ENCODE peak calls at places on chromosomes 5 and 9, in six cellular contexts. S, P, M, T, K and J are unnamed samples.

GRCh38 chr9:108469654-108470053 is 386.1 kb downstream of the ACTL7B start:
- DNase-seq in S (no peak), P (peak; percentile 63), M (no peak), T (peak; percentile 73), K (no peak), J (peak; percentile 78)

GRCh38 chr9:79357620-79358019 is 214.1 kb upstream of the TLE4 start:
- DNase-seq in S (no peak), P (no peak), M (no peak), T (no peak), K (no peak), J (no peak)

GRCh38 chr5:14809369-14810144 is 62.0 kb downstream of the ANKH start:
- DNase-seq in S (peak; percentile 70), P (peak; percentile 91), M (peak; percentile 46), T (peak; percentile 82), K (no peak), J (peak; percentile 92)

GRCh38 chr5:59348189-59348588 is 545.3 kb downstream of the PDE4D start:
- DNase-seq in S (no peak), P (peak; percentile 2), M (no peak), T (no peak), K (no peak), J (no peak)

GRCh38 chr5:158513490-158514301 is 586.0 kb downstream of the EBF1 start:
- DNase-seq in S (peak; percentile 20), P (no peak), M (no peak), T (peak; percentile 81), K (no peak), J (no peak)

GRCh38 chr9:127199001-127199791 is 65.4 kb upstream of the GARNL3 start:
- DNase-seq in S (peak; percentile 63), P (peak; percentile 42), M (peak; percentile 71), T (peak; percentile 90), K (peak; percentile 89), J (peak; percentile 88)

GRCh38 chr5:92911293-92911692 is 669.7 kb downstream of the NR2F1-AS1 start:
- DNase-seq in S (no peak), P (no peak), M (no peak), T (no peak), K (no peak), J (no peak)

GRCh38 chr9:81369136-81369535 is 320.2 kb downstream of the TLE1 start:
- DNase-seq in S (no peak), P (no peak), M (no peak), T (no peak), K (no peak), J (no peak)

GRCh38 chr9:28547469-28547981 is 974.2 kb upstream of the C9orf72 start:
- DNase-seq in S (no peak), P (peak; percentile 6), M (no peak), T (no peak), K (no peak), J (no peak)

GRCh38 chr9:97696025-97696822 is 916 bp downstream of the XPA start:
- DNase-seq in S (no peak), P (no peak), M (no peak), T (peak; percentile 46), K (no peak), J (peak; percentile 51)

GRCh38 chr9:92808726-92809451 is 44.3 kb upstream of the BICD2 start:
- DNase-seq in S (peak; percentile 61), P (peak; percentile 89), M (peak; percentile 44), T (peak; percentile 70), K (peak; percentile 46), J (peak; percentile 79)

GRCh38 chr5:112127856-112128255 is 291.2 kb downstream of the EPB41L4A start:
- DNase-seq in S (no peak), P (no peak), M (no peak), T (no peak), K (no peak), J (no peak)

GRCh38 chr5:36237756-36238155 is 4.0 kb downstream of the NADK2 start:
- DNase-seq in S (no peak), P (peak; percentile 40), M (no peak), T (no peak), K (no peak), J (no peak)

GRCh38 chr5:53276825-53277224 is 167.3 kb upstream of the MOCS2 start:
- DNase-seq in S (no peak), P (no peak), M (no peak), T (peak; percentile 90), K (no peak), J (peak; percentile 22)

GRCh38 chr5:140221697-140222223 is 46.8 kb downstream of the CYSTM1 start:
- DNase-seq in S (no peak), P (peak; percentile 78), M (peak; percentile 64), T (peak; percentile 82), K (no peak), J (peak; percentile 89)

DNA sequence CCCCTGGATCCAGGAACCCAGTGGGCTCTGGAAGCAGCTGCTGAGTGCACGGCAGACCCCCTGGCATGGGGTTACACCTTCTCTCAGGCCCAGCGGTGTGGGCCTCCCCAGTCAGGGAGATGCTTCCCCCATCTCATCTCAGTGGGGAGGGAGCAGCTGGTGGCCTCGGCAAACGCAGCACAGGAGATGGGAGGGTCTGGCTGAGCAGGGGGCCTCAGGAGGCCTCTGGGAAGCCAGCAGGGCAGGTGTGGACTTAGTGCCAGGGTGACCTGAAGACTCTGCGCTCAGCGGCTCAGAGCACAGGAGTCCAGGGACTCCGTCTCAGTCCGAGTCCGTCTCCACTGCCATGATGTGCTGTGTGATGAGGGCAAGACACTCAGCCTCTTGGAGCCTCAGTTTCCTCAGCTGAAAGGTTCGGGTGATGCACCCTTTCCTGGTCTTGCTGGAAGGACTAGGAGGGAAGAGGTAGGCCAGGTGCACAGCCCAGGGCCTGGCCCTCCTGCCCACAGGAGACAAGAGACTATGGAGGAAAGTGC is 100.6 kb downstream of the GTF3C4 start:
- DNase-seq in S (no peak), P (no peak), M (no peak), T (no peak), K (no peak), J (no peak)
- H3K4me3 ChIP-seq in S (peak overlapping the region; percentile 92), P (peak overlapping the region; percentile 61), M (peak overlapping the region; percentile 75), T (peak overlapping the region; percentile 83), K (peak overlapping the region; percentile 71), J (peak overlapping the region; percentile 93)

GRCh38 chr5:123099514-123100151 is 10.6 kb downstream of the PRDM6 start:
- DNase-seq in S (no peak), P (no peak), M (no peak), T (peak; percentile 43), K (no peak), J (no peak)

GRCh38 chr5:123098767-123099513 is 9.9 kb downstream of the PRDM6 start:
- DNase-seq in S (no peak), P (no peak), M (no peak), T (peak; percentile 88), K (no peak), J (no peak)

GRCh38 chr5:123095694-123096120 is 6.7 kb downstream of the PRDM6 start:
- DNase-seq in S (no peak), P (no peak), M (no peak), T (peak; percentile 53), K (no peak), J (no peak)

GRCh38 chr5:123097871-123098735 is 9.1 kb downstream of the PRDM6 start:
- DNase-seq in S (no peak), P (no peak), M (no peak), T (peak; percentile 56), K (no peak), J (no peak)

GRCh38 chr5:123097483-123097870 is 8.4 kb downstream of the PRDM6 start:
- DNase-seq in S (no peak), P (no peak), M (no peak), T (no peak), K (no peak), J (no peak)
- TF ChIP-seq CTCF in S (no peak), P (no peak), M (no peak), T (no peak), K (no peak), J (no peak)

GRCh38 chr9:4084440-4084818 is 215.4 kb downstream of the GLIS3 start:
- DNase-seq in S (no peak), P (no peak), M (peak; percentile 63), T (no peak), K (no peak), J (peak; percentile 94)
- H3K4me3 ChIP-seq in S (no peak overlapping the region), P (no peak overlapping the region), M (peak overlapping the region; percentile 41), T (no peak overlapping the region), K (no peak overlapping the region), J (peak overlapping the region; percentile 28)

GRCh38 chr5:1887400-1888360 is 5.0 kb upstream of the IRX4 start:
- DNase-seq in S (no peak), P (peak; percentile 6), M (no peak), T (no peak), K (no peak), J (no peak)

GRCh38 chr5:1888541-1889251 is 6.0 kb upstream of the IRX4 start:
- DNase-seq in S (no peak), P (peak; percentile 67), M (no peak), T (no peak), K (no peak), J (no peak)

GRCh38 chr5:1885476-1885755 is 2.7 kb upstream of the IRX4 start:
- DNase-seq in S (no peak), P (peak; percentile 45), M (no peak), T (no peak), K (no peak), J (no peak)

GRCh38 chr5:1885777-1886633 is 3.3 kb upstream of the IRX4 start:
- DNase-seq in S (no peak), P (peak; percentile 44), M (no peak), T (no peak), K (no peak), J (no peak)

DNA sequence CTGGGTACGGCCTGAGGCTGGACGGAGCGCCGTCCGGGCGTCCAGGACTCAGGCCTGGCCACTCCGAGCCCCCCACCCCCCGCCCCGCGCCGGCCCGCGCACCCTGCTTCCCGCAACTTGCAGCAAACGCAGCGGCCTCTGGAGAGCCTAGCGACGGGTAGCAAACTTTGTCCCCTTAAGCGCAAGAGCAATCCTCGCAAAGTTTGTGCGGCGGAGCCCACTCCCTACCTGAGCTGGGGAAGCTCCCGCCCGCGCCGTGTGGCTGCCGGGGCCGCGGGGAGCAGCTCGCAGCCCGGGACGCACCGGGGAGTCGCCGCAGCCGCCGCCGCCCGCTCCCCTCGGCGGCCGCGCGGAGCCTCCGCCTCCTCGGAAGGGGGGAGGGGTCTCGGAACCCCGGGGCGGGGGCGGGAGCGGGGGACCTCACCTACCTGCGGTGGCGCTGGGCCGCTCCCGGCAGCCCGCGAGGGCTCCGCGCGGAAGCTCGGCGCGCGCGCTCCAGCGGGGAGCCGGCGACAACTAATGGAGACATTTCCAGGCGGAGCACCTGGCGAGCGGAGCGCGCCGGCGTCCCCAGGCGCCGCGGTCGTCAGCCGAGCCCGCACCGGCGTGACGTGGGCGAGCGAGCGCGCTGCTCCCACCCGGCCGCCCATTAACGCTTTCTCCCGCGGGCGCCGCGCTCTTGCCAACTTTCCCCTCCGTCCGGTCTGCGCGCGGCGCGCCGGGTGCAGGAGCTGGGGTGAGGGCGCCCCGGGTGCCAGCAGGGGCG is 4.1 kb upstream of the IRX4 start:
- DNase-seq in S (no peak), P (peak; percentile 53), M (no peak), T (no peak), K (no peak), J (no peak)
- TF ChIP-seq CTCF in S (no peak), P (peak; percentile 28), M (no peak), T (no peak), K (no peak), J (no peak)

GRCh38 chr9:73154760-73155159 is 3.1 kb downstream of the ANXA1 start:
- DNase-seq in S (no peak), P (no peak), M (no peak), T (no peak), K (no peak), J (no peak)
- H3K4me3 ChIP-seq in S (no peak overlapping the region), P (peak overlapping the region; percentile 62), M (peak overlapping the region; percentile 72), T (peak overlapping the region; percentile 79), K (no peak overlapping the region), J (peak overlapping the region; percentile 6)

GRCh38 chr5:141637693-141638419 is 1.1 kb downstream of the RELL2 start:
- DNase-seq in S (peak; percentile 81), P (no peak), M (no peak), T (peak; percentile 38), K (peak; percentile 50), J (peak; percentile 62)
- TF ChIP-seq CTCF in S (peak; percentile 69), P (no peak), M (peak; percentile 36), T (peak; percentile 51), K (no peak), J (peak; percentile 42)